ENCODE peak calls at places on chromosomes 11 and 22, in eight cellular contexts. Q, S, L, H, I, M, Y and G are unnamed samples.
A peak's percentile ranks its signal among the peaks of the same experiment; 100 is the strongest.

GRCh38 chr11:34075178-34075820 is 23.8 kb downstream of the CAPRIN1 start:
- DNase-seq in M (peak; percentile 56), L (no peak), S (peak; percentile 7), H (no peak), Y (peak; percentile 85), I (no peak), Q (no peak), G (peak; percentile 82)

GRCh38 chr11:65801153-65801987 is 14.5 kb downstream of the OVOL1 start:
- DNase-seq in M (no peak), H (no peak), Q (no peak), Y (no peak), L (no peak), S (no peak), I (no peak), G (no peak)

GRCh38 chr11:119751281-119752060 is 22.5 kb upstream of the NECTIN1 start:
- DNase-seq in L (peak; percentile 70), S (no peak), M (no peak), I (peak; percentile 58), H (peak; percentile 23), Q (no peak), Y (no peak), G (no peak)

GRCh38 chr11:44901120-44901519 is 49.6 kb downstream of the TP53I11 start:
- DNase-seq in Q (no peak), H (no peak), M (no peak), I (no peak), S (no peak), Y (no peak), L (no peak), G (no peak)

GRCh38 chr11:18013790-18014507 is 1.1 kb upstream of the SERGEF start:
- DNase-seq in Q (no peak), S (no peak), H (peak; percentile 18), M (no peak), Y (peak; percentile 9), I (no peak), L (no peak), G (peak; percentile 9)

GRCh38 chr11:128473631-128474030 is 113.7 kb downstream of the ETS1 start:
- DNase-seq in M (no peak), Y (no peak), S (no peak), I (no peak), Q (no peak), L (peak; percentile 51), H (no peak), G (no peak)

GRCh38 chr22:25898707-25899365 is 156.8 kb downstream of the MYO18B start:
- DNase-seq in L (no peak), Y (peak; percentile 7), H (no peak), Q (no peak), S (peak; percentile 15), I (no peak), M (no peak), G (peak; percentile 15)

GRCh38 chr11:76598426-76598839 is 72.1 kb downstream of the LRRC32 start:
- DNase-seq in M (no peak), H (peak; percentile 53), Y (peak; percentile 41), S (peak; percentile 8), Q (peak; percentile 6), I (no peak), L (peak; percentile 12), G (peak; percentile 76)

GRCh38 chr11:127058524-127058923 is 58.0 kb upstream of the KIRREL3 start:
- DNase-seq in H (no peak), I (no peak), S (no peak), Q (no peak), L (no peak), M (no peak), Y (no peak), G (no peak)

GRCh38 chr11:15194671-15195415 is 80.1 kb downstream of the INSC start:
- DNase-seq in Q (no peak), Y (peak; percentile 23), S (peak; percentile 39), M (peak; percentile 68), I (no peak), L (no peak), H (no peak), G (no peak)

GRCh38 chr22:40401981-40402406 is 31.6 kb downstream of the SGSM3 start:
- DNase-seq in I (no peak), L (no peak), H (peak; percentile 32), Q (no peak), Y (no peak), M (no peak), S (no peak), G (no peak)

GRCh38 chr22:36865346-36865745 is 4.5 kb downstream of the NCF4 start:
- DNase-seq in M (no peak), Q (no peak), S (no peak), L (no peak), H (no peak), Y (peak; percentile 12), I (no peak), G (peak; percentile 10)

GRCh38 chr11:77188912-77189491 is 61.0 kb downstream of the MYO7A start:
- DNase-seq in Y (no peak), S (no peak), I (no peak), L (no peak), H (no peak), Q (no peak), M (no peak), G (no peak)

GRCh38 chr11:120254788-120255518 is 15.0 kb downstream of the POU2F3 start:
- DNase-seq in Y (no peak), Q (no peak), I (no peak), H (no peak), S (no peak), L (no peak), M (no peak), G (no peak)

GRCh38 chr11:56271092-56271491 is 2.9 kb upstream of the OR5T1 start:
- DNase-seq in H (no peak), S (no peak), L (no peak), Y (no peak), M (no peak), Q (no peak), I (no peak), G (no peak)

GRCh38 chr22:47474895-47475294 is 712.4 kb downstream of the TBC1D22A start:
- DNase-seq in I (no peak), M (no peak), L (no peak), Y (no peak), H (no peak), Q (no peak), S (no peak), G (no peak)

GRCh38 chr22:24848559-24849168 is 42.7 kb downstream of the SGSM1 start:
- DNase-seq in L (no peak), I (no peak), Q (no peak), H (no peak), S (no peak), Y (no peak), M (no peak), G (no peak)